ENCODE peak calls at places on chromosomes 6 and 20, in ten cellular contexts. F, D, C, N, Z, E, L, Q, V and H are unnamed samples.

GRCh38 chr6:30568245-30568644 is 3.0 kb upstream of the ABCF1 start:
- DNase-seq in N (no peak), C (no peak), V (no peak), E (no peak), Q (no peak), Z (no peak), F (no peak), L (peak), D (no peak), H (no peak)

GRCh38 chr6:46964716-46965519 is 43.2 kb upstream of the ADGRF5 start:
- DNase-seq in Z (no peak), L (no peak), D (no peak), F (peak), V (no peak), E (no peak), Q (no peak), N (no peak), C (no peak), H (no peak)

GRCh38 chr6:29723666-29724588 is 693 bp downstream of the HLA-F start:
- DNase-seq in F (peak), N (peak), C (no peak), Z (no peak), V (no peak), E (peak), L (peak), Q (no peak), D (peak), H (no peak)

GRCh38 chr6:118894425-118895240 is 681 bp downstream of the ASF1A start:
- DNase-seq in E (peak), F (peak), N (peak), C (peak), L (peak), D (peak), V (peak), Q (peak), Z (peak), H (peak)

GRCh38 chr6:153325661-153326060 is 194.6 kb upstream of the RGS17 start:
- DNase-seq in F (no peak), N (no peak), E (no peak), Q (no peak), V (no peak), C (no peak), Z (no peak), L (no peak), D (no peak), H (no peak)

GRCh38 chr6:5446362-5447075 is 185.2 kb downstream of the FARS2 start:
- DNase-seq in L (no peak), N (no peak), Z (no peak), Q (peak), F (peak), D (no peak), V (no peak), E (no peak), C (no peak), H (no peak)

GRCh38 chr20:58196402-58197184 is 31.9 kb downstream of the ANKRD60 start:
- DNase-seq in N (no peak), L (no peak), C (no peak), F (no peak), Q (no peak), E (no peak), Z (no peak), V (no peak), D (no peak), H (no peak)

GRCh38 chr6:82861121-82861520 is 204.5 kb downstream of the UBE3D start:
- DNase-seq in E (no peak), F (peak), C (no peak), V (no peak), Z (no peak), L (no peak), N (no peak), Q (peak), D (no peak), H (peak)

GRCh38 chr20:32806356-32806755 is 13.4 kb upstream of the MAPRE1 start:
- DNase-seq in Z (no peak), Q (no peak), V (no peak), F (no peak), D (no peak), N (no peak), L (no peak), E (no peak), C (no peak), H (no peak)

GRCh38 chr6:49988900-49989299 is 19.5 kb upstream of the DEFB113 start:
- DNase-seq in D (no peak), V (no peak), N (no peak), Q (no peak), F (no peak), Z (no peak), E (no peak), L (no peak), C (no peak), H (no peak)